ENCODE peak calls at places on chromosomes 3 and 15, in seven cellular contexts. Y, T, Q, K, E, L and B are unnamed samples.

GRCh38 chr3:105837143-105837740 is 31.6 kb downstream of the CBLB start:
- ATAC-seq in Q (peak), E (peak), T (no peak), K (peak), Y (no peak), L (peak), B (no peak)

GRCh38 chr3:170077406-170077805 is 39.6 kb downstream of the GPR160 start:
- ATAC-seq in T (no peak), L (no peak), Q (no peak), E (no peak), K (no peak), Y (no peak), B (no peak)

GRCh38 chr3:24460974-24461373 is 33.7 kb downstream of the THRB start:
- ATAC-seq in L (no peak), Y (no peak), T (no peak), Q (no peak), K (no peak), E (no peak), B (no peak)

GRCh38 chr3:195892355-195893120 is 15.8 kb downstream of the TNK2 start:
- ATAC-seq in Q (no peak), E (no peak), Y (no peak), L (peak), K (no peak), T (peak), B (no peak)

GRCh38 chr3:16596352-16597032 is 8.7 kb downstream of the DAZL start:
- ATAC-seq in Y (no peak), K (peak), E (no peak), L (no peak), Q (no peak), T (no peak), B (no peak)

GRCh38 chr3:31288224-31288623 is 244.5 kb upstream of the STT3B start:
- ATAC-seq in L (no peak), K (no peak), Y (no peak), T (no peak), Q (no peak), E (no peak), B (no peak)

GRCh38 chr3:113966172-113966571 is 18.4 kb downstream of the ZDHHC23 start:
- ATAC-seq in Q (no peak), E (no peak), L (no peak), K (no peak), T (no peak), Y (no peak), B (no peak)

GRCh38 chr3:13040381-13041074 is 32.7 kb downstream of the IQSEC1 start:
- ATAC-seq in E (peak), Q (peak), T (no peak), Y (peak), L (peak), K (peak), B (peak)

GRCh38 chr3:72533584-72534473 is 314.4 kb downstream of the SHQ1 start:
- ATAC-seq in Y (no peak), Q (no peak), E (peak), T (no peak), K (no peak), L (peak), B (no peak)

GRCh38 chr3:178443634-178444033 is 92.6 kb upstream of the KCNMB2 start:
- ATAC-seq in K (no peak), Y (no peak), Q (no peak), T (no peak), E (no peak), L (no peak), B (no peak)

GRCh38 chr15:71335591-71335990 is 220.3 kb downstream of the THSD4 start:
- ATAC-seq in Q (no peak), E (no peak), K (no peak), Y (no peak), L (no peak), T (no peak), B (no peak)

GRCh38 chr3:191499307-191500125 is 38.6 kb downstream of the PYDC2 start:
- ATAC-seq in L (peak), T (peak), Y (no peak), K (no peak), E (no peak), Q (no peak), B (no peak)

GRCh38 chr3:149170672-149171071 is 41.2 kb downstream of the HPS3 start:
- ATAC-seq in T (no peak), E (no peak), Y (no peak), Q (no peak), K (no peak), L (no peak), B (no peak)

GRCh38 chr3:121467085-121467484 is 78.7 kb downstream of the POLQ start:
- ATAC-seq in Q (no peak), K (no peak), T (no peak), L (no peak), Y (no peak), E (no peak), B (no peak)

GRCh38 chr3:60992395-60992794 is 258.9 kb downstream of the FHIT start:
- ATAC-seq in T (peak), L (peak), Y (no peak), Q (no peak), K (no peak), E (peak), B (peak)

GRCh38 chr15:99053380-99054024 is 45.9 kb upstream of the PGPEP1L start:
- ATAC-seq in T (no peak), L (no peak), Y (no peak), E (no peak), Q (no peak), K (no peak), B (no peak)

GRCh38 chr3:119518026-119518425 is 19.7 kb downstream of the TIMMDC1 start:
- ATAC-seq in T (no peak), Y (no peak), E (no peak), K (no peak), L (no peak), Q (no peak), B (no peak)

GRCh38 chr3:123459867-123460266 is 11.0 kb upstream of the ADCY5 start:
- ATAC-seq in Q (no peak), E (no peak), K (no peak), T (no peak), Y (no peak), L (no peak), B (no peak)

GRCh38 chr3:168081171-168081771 is 14.5 kb downstream of the GOLIM4 start:
- ATAC-seq in Y (no peak), Q (no peak), E (no peak), T (no peak), K (no peak), L (no peak), B (peak)

GRCh38 chr3:18660059-18660458 is 234.9 kb upstream of the SATB1 start:
- ATAC-seq in K (peak), E (no peak), Y (no peak), Q (no peak), L (no peak), T (no peak), B (no peak)

GRCh38 chr15:75597667-75598341 is 18.7 kb upstream of the PTPN9 start:
- ATAC-seq in T (peak), Q (peak), E (no peak), K (peak), Y (no peak), L (no peak), B (no peak)